ENCODE peak calls at places on chromosomes 2 and 18, in eight cellular contexts. N is PC-3, H is OCI-LY7, V is mammary epithelial cell, J is mesendoderm, I is hepatocyte, U is H1, C is SK-N-SH. X is an unnamed sample.

GRCh38 chr2:109393211-109393610 is 220.6 kb downstream of the SEPTIN10 start:
- DNase-seq in C (no peak), V (no peak), J (no peak), U (no peak), N (no peak), H (no peak), I (no peak), X (no peak)

GRCh38 chr2:240523451-240524281 is 34.1 kb downstream of the ANKMY1 start:
- DNase-seq in N (no peak), V (no peak), J (no peak), H (no peak), C (no peak), U (peak), I (no peak), X (no peak)

GRCh38 chr2:128315122-128315828 is 3.4 kb downstream of the HS6ST1 start:
- DNase-seq in J (no peak), V (no peak), H (no peak), U (no peak), C (peak), N (no peak), I (peak), X (no peak)

GRCh38 chr18:6821346-6821745 is 91.8 kb downstream of the ARHGAP28 start:
- DNase-seq in V (no peak), H (no peak), I (no peak), U (no peak), N (no peak), C (no peak), J (no peak), X (no peak)

GRCh38 chr18:23503038-23503966 is at the start of gene RMC1:
- DNase-seq in N (peak), U (peak), C (peak), I (peak), V (peak), J (peak), H (peak), X (peak)

GRCh38 chr18:79898952-79899608 is 52.4 kb downstream of the SLC66A2 start:
- DNase-seq in U (peak), I (no peak), V (no peak), H (no peak), C (no peak), N (no peak), J (no peak), X (no peak)

GRCh38 chr2:180790891-180791290 is 189.5 kb upstream of the UBE2E3 start:
- DNase-seq in V (no peak), C (no peak), J (peak), I (no peak), H (no peak), U (no peak), N (no peak), X (no peak)

GRCh38 chr2:240925191-240925575 is 19.0 kb downstream of the CROCC2 start:
- DNase-seq in U (peak), C (peak), H (no peak), V (no peak), I (no peak), N (no peak), J (no peak), X (no peak)

GRCh38 chr2:70709275-70709674 is 58.7 kb downstream of the ADD2 start:
- DNase-seq in C (no peak), H (no peak), U (no peak), N (peak), J (no peak), I (no peak), V (no peak), X (no peak)

GRCh38 chr2:234191819-234192407 is 141.4 kb downstream of the SPP2 start:
- DNase-seq in J (peak), H (peak), C (no peak), N (peak), I (no peak), V (peak), U (no peak), X (no peak)

GRCh38 chr2:64502860-64503259 is 21.3 kb upstream of the AFTPH start:
- DNase-seq in I (no peak), J (no peak), N (no peak), H (no peak), V (no peak), C (no peak), U (peak), X (no peak)

GRCh38 chr2:1024981-1025380 is 74.3 kb downstream of the SNTG2 start:
- DNase-seq in U (no peak), N (no peak), C (no peak), V (peak), J (no peak), I (no peak), H (no peak), X (no peak)

GRCh38 chr2:44392338-44392943 is 30.7 kb downstream of the CAMKMT start:
- DNase-seq in I (peak), V (peak), J (peak), N (peak), C (peak), U (no peak), H (peak), X (peak)

GRCh38 chr2:20212871-20213503 is 11.9 kb downstream of the SDC1 start:
- DNase-seq in C (peak), U (no peak), H (no peak), V (peak), N (peak), I (no peak), J (no peak), X (no peak)

GRCh38 chr2:120866483-120867140 is 130.9 kb downstream of the GLI2 start:
- DNase-seq in I (no peak), U (no peak), N (no peak), J (no peak), V (no peak), C (no peak), H (no peak), X (no peak)

GRCh38 chr2:191051825-191052778 is 38.1 kb upstream of the STAT1 start:
- DNase-seq in V (peak), N (peak), U (no peak), J (peak), I (peak), H (peak), C (peak), X (peak)

GRCh38 chr18:67151366-67151765 is 365.2 kb downstream of the DSEL start:
- DNase-seq in I (no peak), V (no peak), H (no peak), C (no peak), J (peak), U (no peak), N (no peak), X (no peak)

GRCh38 chr2:176490061-176490861 is 221.0 kb downstream of the MTX2 start:
- DNase-seq in C (peak), N (no peak), J (peak), I (peak), H (no peak), V (no peak), U (peak), X (peak)

GRCh38 chr2:190533968-190534309 is 583 bp downstream of the NEMP2 start:
- DNase-seq in C (no peak), I (peak), N (no peak), U (no peak), V (peak), J (no peak), H (peak), X (no peak)

GRCh38 chr2:199405241-199405640 is 52.5 kb downstream of the SATB2 start:
- DNase-seq in H (no peak), C (no peak), V (no peak), J (peak), N (peak), I (no peak), U (no peak), X (no peak)

GRCh38 chr18:42185486-42185885 is 230.5 kb downstream of the PIK3C3 start:
- DNase-seq in J (no peak), V (no peak), N (no peak), H (no peak), C (no peak), I (no peak), U (no peak), X (no peak)

DNA sequence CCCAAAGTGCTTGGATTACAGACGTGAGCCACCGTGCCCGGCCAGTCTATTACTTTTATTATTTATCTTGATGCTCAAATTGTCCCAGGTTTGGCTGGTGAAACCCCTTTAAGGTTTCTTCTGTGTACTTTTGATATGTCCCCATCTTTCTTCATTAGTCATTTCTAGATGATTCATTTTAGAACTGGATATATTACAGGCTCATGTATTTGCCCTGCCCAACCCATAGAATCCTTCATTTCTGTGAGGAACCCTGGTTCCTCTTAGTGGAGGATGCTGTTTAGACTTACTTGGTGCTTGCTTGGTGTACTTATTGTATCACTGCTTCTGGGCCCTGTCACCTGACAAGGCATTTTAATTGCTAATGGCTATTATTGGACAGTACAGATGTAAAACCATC is 40.1 kb downstream of the KCMF1 start:
- DNase-seq in U (no peak), N (peak), V (peak), J (no peak), I (no peak), C (no peak), H (no peak), X (no peak)
- H3K27ac ChIP-seq in U (no peak), N (no peak), V (no peak), J (no peak), I (no peak), C (no peak), H (no peak), X (no peak)

DNA sequence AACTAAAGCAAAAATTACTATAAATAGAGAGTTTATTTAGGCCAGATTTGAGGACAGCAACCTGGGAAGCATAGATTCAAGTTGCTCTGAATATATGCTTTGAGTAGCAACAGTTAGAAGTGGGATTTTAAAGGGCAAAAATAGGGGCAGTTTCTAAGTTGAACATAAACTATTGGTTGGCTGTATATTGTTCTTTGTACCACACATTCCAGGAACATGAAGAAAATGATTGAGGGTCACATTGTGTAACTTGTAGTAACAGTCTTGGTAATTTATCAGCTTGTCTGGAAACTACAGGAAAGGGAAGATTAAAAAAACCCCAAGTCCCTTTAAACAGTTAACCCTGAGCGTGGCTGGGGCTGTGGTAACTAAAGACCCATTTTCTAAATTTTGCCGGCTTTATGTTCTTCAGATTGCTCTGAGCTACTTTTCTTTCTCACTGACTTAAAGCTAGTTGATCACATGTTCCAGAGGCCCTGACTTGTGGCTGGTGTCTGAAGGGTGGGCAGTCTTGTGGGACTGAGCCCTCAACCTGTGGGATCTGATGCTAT is 7.4 kb downstream of the PLEKHB2 start:
- DNase-seq in U (no peak), I (no peak), J (no peak), N (no peak), C (no peak), V (no peak), H (no peak), X (no peak)
- H3K4me2 ChIP-seq in U (no peak), I (peak), J (no peak), N (no peak), C (no peak), V (no peak), H (no peak), X (no peak)

DNA sequence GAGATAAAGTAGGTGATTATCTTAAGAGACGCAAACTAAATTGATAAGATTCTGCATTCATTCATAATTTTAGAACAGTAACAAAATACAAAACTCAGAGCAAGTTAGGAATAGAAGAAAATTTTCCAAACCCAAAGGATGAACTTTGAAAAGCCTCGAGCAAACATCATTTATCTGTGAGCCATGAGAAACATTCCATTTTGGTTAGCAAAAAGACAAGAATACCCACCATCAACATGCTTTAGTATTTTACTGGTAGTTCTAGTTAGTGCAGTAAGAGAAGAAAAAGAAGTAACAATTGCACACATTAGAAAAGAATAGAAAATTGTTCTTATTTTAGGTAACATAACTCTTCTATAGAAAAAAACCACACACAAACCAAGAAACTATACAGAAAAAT is 291.3 kb upstream of the TCF4 start:
- DNase-seq in V (no peak), N (no peak), C (no peak), H (no peak), U (no peak), J (no peak), I (no peak), X (no peak)
- H3K27ac ChIP-seq in V (no peak), N (no peak), C (no peak), H (no peak), U (no peak), J (no peak), I (no peak), X (no peak)

DNA sequence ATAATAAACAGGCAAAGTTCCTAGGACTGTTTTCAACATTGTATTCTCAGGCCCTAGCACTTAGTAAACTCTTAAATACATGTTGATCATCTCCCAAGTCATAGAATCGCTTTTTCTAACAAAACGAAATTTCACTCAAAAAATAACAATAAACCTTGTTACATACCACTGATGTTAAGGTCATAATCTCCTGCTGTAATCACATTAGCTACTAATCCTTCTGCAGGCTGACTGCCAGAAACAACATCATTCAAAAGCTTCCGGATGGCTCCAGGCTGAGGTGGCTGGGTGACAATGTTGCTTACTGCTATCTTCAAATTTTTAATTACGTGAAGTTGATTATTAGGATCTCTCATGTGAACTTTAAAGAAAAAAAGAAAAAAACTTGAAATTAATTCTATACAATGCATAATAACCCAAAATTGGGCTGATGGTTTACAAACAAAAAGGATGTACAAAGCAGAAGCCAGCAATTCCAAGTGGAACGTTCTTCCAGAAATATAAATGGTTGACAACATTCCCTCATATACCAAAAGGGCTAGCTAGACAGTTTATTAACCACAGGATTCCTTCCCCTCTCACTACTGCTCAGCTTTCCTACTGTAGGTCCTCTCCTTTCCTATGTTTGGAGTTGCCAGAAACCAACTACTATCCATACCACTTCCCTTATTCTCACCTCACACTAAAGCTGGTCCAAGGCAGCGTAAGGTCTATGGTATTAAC is 11.6 kb downstream of the TRAPPC8 start:
- DNase-seq in J (peak), V (no peak), H (no peak), N (no peak), I (no peak), C (peak), U (no peak), X (no peak)
- H3K4me2 ChIP-seq in J (no peak), V (no peak), H (no peak), N (no peak), I (no peak), C (peak), U (no peak), X (no peak)

DNA sequence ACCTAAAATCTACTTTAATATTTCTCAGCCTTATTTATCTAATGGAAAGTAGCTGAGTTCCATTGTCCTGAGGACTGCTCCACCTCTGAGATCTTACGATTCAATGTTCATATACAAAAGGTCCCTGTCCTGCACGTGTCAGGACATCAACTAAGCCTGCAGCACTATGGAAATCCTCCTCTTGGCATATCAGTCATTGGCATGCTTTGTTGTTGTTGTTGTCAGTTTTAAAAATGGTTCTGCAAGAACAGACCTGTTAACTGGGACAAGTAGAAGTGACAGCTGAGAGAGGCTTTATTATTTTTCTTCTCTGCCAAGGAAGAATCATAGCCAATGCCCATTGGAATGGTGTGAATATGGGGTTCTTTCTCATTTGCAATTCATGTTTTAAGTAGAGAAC is 450.1 kb upstream of the PKDCC start:
- DNase-seq in I (no peak), J (no peak), H (no peak), C (no peak), U (no peak), V (no peak), N (no peak), X (no peak)
- H3K27ac ChIP-seq in I (no peak), J (no peak), H (no peak), C (peak), U (no peak), V (no peak), N (peak), X (no peak)

GRCh38 chr2:3517948-3518495 is 1.3 kb downstream of the ADI1 start:
- DNase-seq in H (no peak), C (no peak), V (no peak), U (no peak), J (no peak), N (peak), I (no peak), X (no peak)
- H3K4me2 ChIP-seq in H (peak), C (peak), V (peak), U (peak), J (peak), N (peak), I (peak), X (peak)

GRCh38 chr18:55794288-55795052 is 206.5 kb upstream of the TCF4 start:
- DNase-seq in H (no peak), V (no peak), J (no peak), U (no peak), C (no peak), I (no peak), N (no peak), X (no peak)

GRCh38 chr18:55795101-55795669 is 207.2 kb upstream of the TCF4 start:
- DNase-seq in U (no peak), C (no peak), J (no peak), H (no peak), N (no peak), V (no peak), I (no peak), X (no peak)

GRCh38 chr18:55786651-55787272 is 198.8 kb upstream of the TCF4 start:
- DNase-seq in V (no peak), I (no peak), C (no peak), U (no peak), H (no peak), J (no peak), N (no peak), X (no peak)

GRCh38 chr18:55787674-55788073 is 199.7 kb upstream of the TCF4 start:
- DNase-seq in N (no peak), J (no peak), U (no peak), H (no peak), C (no peak), I (no peak), V (no peak), X (no peak)

DNA sequence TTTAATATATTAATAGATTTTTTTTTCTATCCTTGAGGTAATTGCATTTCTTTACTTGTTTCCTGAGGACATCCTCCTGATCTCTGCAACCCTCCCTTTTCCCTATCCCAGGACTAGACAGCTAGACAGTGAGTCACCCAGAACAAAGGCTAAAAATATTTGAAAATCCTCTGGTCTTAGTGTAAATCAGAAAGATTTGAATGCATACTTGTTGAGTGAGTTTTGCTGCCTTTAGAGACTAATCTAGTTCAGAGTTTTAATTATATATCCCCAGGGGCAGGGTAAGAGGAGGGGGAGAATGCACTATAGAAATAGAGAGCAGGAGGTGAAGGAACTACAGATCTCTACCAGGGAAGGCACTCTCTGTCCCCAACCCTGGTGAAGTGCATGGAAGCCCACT is 202.3 kb upstream of the TCF4 start:
- DNase-seq in H (no peak), U (no peak), V (peak), C (no peak), I (peak), N (peak), J (no peak), X (no peak)
- H3K27ac ChIP-seq in H (no peak), U (no peak), V (no peak), C (peak), I (no peak), N (no peak), J (no peak), X (no peak)

GRCh38 chr2:218448934-218449333 is 30.0 kb downstream of the VIL1 start:
- DNase-seq in I (peak), C (no peak), J (peak), N (peak), U (no peak), H (no peak), V (peak), X (no peak)

GRCh38 chr2:218446547-218446946 is 27.6 kb downstream of the VIL1 start:
- DNase-seq in H (no peak), C (no peak), N (no peak), U (no peak), V (no peak), J (no peak), I (no peak), X (no peak)

GRCh38 chr2:218444692-218445357 is 25.9 kb downstream of the VIL1 start:
- DNase-seq in V (no peak), N (peak), U (no peak), I (peak), C (no peak), J (no peak), H (no peak), X (no peak)

GRCh38 chr2:218447072-218447471 is 28.1 kb downstream of the VIL1 start:
- DNase-seq in C (no peak), H (no peak), I (no peak), V (no peak), J (no peak), N (no peak), U (no peak), X (no peak)

DNA sequence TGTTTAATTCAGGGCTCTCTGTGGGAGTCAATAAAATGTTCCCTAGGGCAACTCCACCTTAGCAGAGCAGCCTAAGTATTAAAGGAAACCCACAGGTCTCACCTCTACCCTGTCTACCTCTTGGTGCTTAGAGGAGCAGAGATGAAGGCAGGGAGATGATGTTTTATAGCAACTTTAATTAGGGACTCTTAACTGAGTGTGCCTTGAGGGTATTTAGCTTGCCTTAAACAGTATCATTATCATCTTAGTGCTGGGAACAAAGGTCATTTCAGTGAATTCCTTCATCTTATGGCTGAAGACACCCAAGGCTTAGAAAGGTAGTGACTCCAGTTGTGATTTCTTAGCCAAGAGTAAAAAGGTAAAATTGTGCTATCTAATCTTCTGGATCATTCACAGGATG is 26.7 kb downstream of the VIL1 start:
- DNase-seq in I (no peak), V (no peak), H (no peak), U (no peak), N (peak), J (no peak), C (no peak), X (no peak)
- H3K4me2 ChIP-seq in I (no peak), V (no peak), H (no peak), U (no peak), N (peak), J (no peak), C (no peak), X (no peak)